ENCODE peak calls at places on chromosome 18, in nine cellular contexts. E, K, N, I, O, B, T, U and M are unnamed samples.

GRCh38 chr18:9684901-9685738 is 23.0 kb upstream of the RAB31 start:
- DNase-seq in E (no peak), K (peak), N (no peak), I (no peak), O (no peak), B (peak), T (no peak), U (peak), M (no peak)

GRCh38 chr18:67938691-67939090 is 422.2 kb upstream of the DSEL start:
- DNase-seq in E (no peak), K (peak), N (no peak), I (no peak), O (no peak), B (no peak), T (no peak), U (peak), M (no peak)

GRCh38 chr18:10318686-10318960 is 135.8 kb upstream of the APCDD1 start:
- DNase-seq in E (no peak), K (peak), N (no peak), I (no peak), O (no peak), B (no peak), T (no peak), U (peak), M (no peak)

GRCh38 chr18:40423291-40423690 is 1531.7 kb upstream of the PIK3C3 start:
- DNase-seq in E (no peak), K (no peak), N (no peak), I (no peak), O (no peak), B (no peak), T (no peak), U (no peak), M (no peak)

GRCh38 chr18:59691046-59691395 is 6.2 kb downstream of the CCBE1 start:
- DNase-seq in E (no peak), K (peak), N (no peak), I (no peak), O (peak), B (no peak), T (no peak), U (peak), M (no peak)

GRCh38 chr18:55502346-55502710 is 85.7 kb downstream of the TCF4 start:
- DNase-seq in E (no peak), K (no peak), N (no peak), I (no peak), O (no peak), B (no peak), T (no peak), U (no peak), M (no peak)

GRCh38 chr18:31274915-31275314 is 43.0 kb upstream of the DSG1 start:
- DNase-seq in E (no peak), K (peak), N (no peak), I (no peak), O (peak), B (peak), T (no peak), U (no peak), M (no peak)

GRCh38 chr18:2986150-2986865 is 26.6 kb downstream of the LPIN2 start:
- DNase-seq in E (no peak), K (peak), N (no peak), I (no peak), O (no peak), B (no peak), T (no peak), U (peak), M (no peak)

GRCh38 chr18:70132999-70133398 is 72.5 kb downstream of the RTTN start:
- DNase-seq in E (no peak), K (peak), N (no peak), I (peak), O (peak), B (no peak), T (no peak), U (peak), M (no peak)

GRCh38 chr18:79791141-79791972 is 6.4 kb upstream of the KCNG2 start:
- DNase-seq in E (no peak), K (peak), N (no peak), I (peak), O (peak), B (peak), T (no peak), U (peak), M (no peak)

GRCh38 chr18:80210312-80211083 is 36.8 kb downstream of the PARD6G start:
- DNase-seq in E (no peak), K (peak), N (no peak), I (no peak), O (no peak), B (no peak), T (no peak), U (peak), M (no peak)

GRCh38 chr18:45386256-45386655 is 229.0 kb upstream of the SLC14A2 start:
- DNase-seq in E (no peak), K (peak), N (no peak), I (no peak), O (peak), B (peak), T (peak), U (peak), M (no peak)

GRCh38 chr18:48161201-48161910 is 230.9 kb upstream of the SMAD2 start:
- DNase-seq in E (peak), K (peak), N (peak), I (no peak), O (peak), B (peak), T (no peak), U (peak), M (no peak)

GRCh38 chr18:49174478-49174877 is 223.7 kb upstream of the SMAD7 start:
- DNase-seq in E (no peak), K (peak), N (no peak), I (peak), O (no peak), B (no peak), T (no peak), U (peak), M (no peak)

GRCh38 chr18:28189400-28190239 is 12.7 kb upstream of the CDH2 start:
- DNase-seq in E (no peak), K (peak), N (no peak), I (no peak), O (peak), B (no peak), T (no peak), U (peak), M (peak)

GRCh38 chr18:48402953-48403352 is 6.2 kb downstream of the ZBTB7C start:
- DNase-seq in E (no peak), K (peak), N (no peak), I (no peak), O (no peak), B (peak), T (no peak), U (no peak), M (no peak)

GRCh38 chr18:46480187-46480586 is 176.8 kb downstream of the LOXHD1 start:
- DNase-seq in E (no peak), K (no peak), N (no peak), I (no peak), O (no peak), B (no peak), T (no peak), U (no peak), M (no peak)

GRCh38 chr18:3171631-3172030 is 48.1 kb downstream of the MYOM1 start:
- DNase-seq in E (no peak), K (peak), N (no peak), I (no peak), O (no peak), B (no peak), T (no peak), U (no peak), M (no peak)

GRCh38 chr18:3611313-3612038 is 161.5 kb downstream of the TGIF1 start:
- DNase-seq in E (no peak), K (no peak), N (no peak), I (no peak), O (no peak), B (no peak), T (no peak), U (peak), M (no peak)

GRCh38 chr18:706438-706837 is 6.0 kb downstream of the ENOSF1 start:
- DNase-seq in E (no peak), K (no peak), N (no peak), I (no peak), O (no peak), B (no peak), T (no peak), U (no peak), M (no peak)

GRCh38 chr18:10705786-10706185 is 180.0 kb downstream of the NAPG start:
- DNase-seq in E (no peak), K (no peak), N (no peak), I (no peak), O (no peak), B (no peak), T (no peak), U (no peak), M (no peak)

GRCh38 chr18:13641551-13642439 is 84.6 kb downstream of the FAM210A start:
- DNase-seq in E (no peak), K (no peak), N (no peak), I (no peak), O (no peak), B (peak), T (no peak), U (no peak), M (no peak)

GRCh38 chr18:21404426-21404825 is 162.4 kb downstream of the GREB1L start:
- DNase-seq in E (no peak), K (no peak), N (no peak), I (no peak), O (no peak), B (no peak), T (no peak), U (no peak), M (no peak)

GRCh38 chr18:12520442-12520992 is 112.8 kb downstream of the PRELID3A start:
- DNase-seq in E (no peak), K (peak), N (no peak), I (no peak), O (no peak), B (no peak), T (no peak), U (peak), M (no peak)

GRCh38 chr18:48326901-48327675 is 82.1 kb downstream of the ZBTB7C start:
- DNase-seq in E (no peak), K (peak), N (no peak), I (no peak), O (peak), B (no peak), T (no peak), U (peak), M (no peak)

GRCh38 chr18:61549889-61550288 is 216.7 kb downstream of the CDH20 start:
- DNase-seq in E (no peak), K (no peak), N (no peak), I (no peak), O (no peak), B (no peak), T (no peak), U (no peak), M (no peak)

GRCh38 chr18:26017929-26018328 is 72.5 kb downstream of the SS18 start:
- DNase-seq in E (no peak), K (peak), N (no peak), I (no peak), O (no peak), B (no peak), T (no peak), U (no peak), M (no peak)

GRCh38 chr18:65544701-65545100 is 206.1 kb upstream of the CDH7 start:
- DNase-seq in E (no peak), K (no peak), N (no peak), I (no peak), O (no peak), B (no peak), T (no peak), U (no peak), M (no peak)

GRCh38 chr18:47118986-47119385 is 31.3 kb downstream of the HDHD2 start:
- DNase-seq in E (no peak), K (no peak), N (no peak), I (no peak), O (no peak), B (no peak), T (no peak), U (peak), M (no peak)